ENCODE peak calls at places on chromosomes 2 and 18, in ten cellular contexts. One of them, this sample, is unnamed.

GRCh38 chr2:12119841-12120240 is 373.4 kb downstream of the LPIN1 start:
- DNase-seq in activated T-cell treated with anti-CD3 and anti-CD28 coated beads for 24 hours: no peak
- DNase-seq in SHP77: no peak
- DNase-seq in glutamatergic neuron: no peak
- DNase-seq in mammary epithelial cell: no peak
- DNase-seq in endothelial cell: no peak
- DNase-seq in hypothalamus: no peak
- DNase-seq in cardiac muscle cell: peak
- DNase-seq in H54: no peak
- DNase-seq in stimulated activated CD8-positive, alpha-beta memory T cell treated with anti-CD3 and anti-CD28 coated beads, Interleukin-7, amount 100 ng/mL, for 24 hours: no peak
- DNase-seq in this sample: no peak

GRCh38 chr2:61660511-61661388 is 122.6 kb upstream of the XPO1 start:
- DNase-seq in activated T-cell treated with anti-CD3 and anti-CD28 coated beads for 24 hours: no peak
- DNase-seq in SHP77: no peak
- DNase-seq in glutamatergic neuron: no peak
- DNase-seq in mammary epithelial cell: no peak
- DNase-seq in endothelial cell: no peak
- DNase-seq in hypothalamus: peak
- DNase-seq in cardiac muscle cell: peak
- DNase-seq in H54: no peak
- DNase-seq in stimulated activated CD8-positive, alpha-beta memory T cell treated with anti-CD3 and anti-CD28 coated beads, Interleukin-7, amount 100 ng/mL, for 24 hours: no peak
- DNase-seq in this sample: no peak

GRCh38 chr2:109695290-109695689 is 81.1 kb downstream of the SOWAHC start:
- DNase-seq in activated T-cell treated with anti-CD3 and anti-CD28 coated beads for 24 hours: no peak
- DNase-seq in SHP77: no peak
- DNase-seq in glutamatergic neuron: no peak
- DNase-seq in mammary epithelial cell: no peak
- DNase-seq in endothelial cell: no peak
- DNase-seq in hypothalamus: no peak
- DNase-seq in cardiac muscle cell: no peak
- DNase-seq in H54: no peak
- DNase-seq in stimulated activated CD8-positive, alpha-beta memory T cell treated with anti-CD3 and anti-CD28 coated beads, Interleukin-7, amount 100 ng/mL, for 24 hours: no peak
- DNase-seq in this sample: no peak

GRCh38 chr2:141557329-141558098 is 573.3 kb downstream of the LRP1B start:
- DNase-seq in activated T-cell treated with anti-CD3 and anti-CD28 coated beads for 24 hours: no peak
- DNase-seq in SHP77: no peak
- DNase-seq in glutamatergic neuron: no peak
- DNase-seq in mammary epithelial cell: peak
- DNase-seq in endothelial cell: no peak
- DNase-seq in hypothalamus: no peak
- DNase-seq in cardiac muscle cell: peak
- DNase-seq in H54: peak
- DNase-seq in stimulated activated CD8-positive, alpha-beta memory T cell treated with anti-CD3 and anti-CD28 coated beads, Interleukin-7, amount 100 ng/mL, for 24 hours: no peak
- DNase-seq in this sample: no peak

GRCh38 chr18:39494211-39494896 is 1928.8 kb upstream of the CELF4 start:
- DNase-seq in activated T-cell treated with anti-CD3 and anti-CD28 coated beads for 24 hours: no peak
- DNase-seq in SHP77: no peak
- DNase-seq in glutamatergic neuron: no peak
- DNase-seq in mammary epithelial cell: no peak
- DNase-seq in endothelial cell: no peak
- DNase-seq in hypothalamus: no peak
- DNase-seq in cardiac muscle cell: no peak
- DNase-seq in H54: no peak
- DNase-seq in stimulated activated CD8-positive, alpha-beta memory T cell treated with anti-CD3 and anti-CD28 coated beads, Interleukin-7, amount 100 ng/mL, for 24 hours: no peak
- DNase-seq in this sample: no peak

GRCh38 chr2:95381212-95382127 is 21.0 kb upstream of the FAHD2A start:
- DNase-seq in activated T-cell treated with anti-CD3 and anti-CD28 coated beads for 24 hours: no peak
- DNase-seq in SHP77: no peak
- DNase-seq in glutamatergic neuron: no peak
- DNase-seq in mammary epithelial cell: no peak
- DNase-seq in endothelial cell: no peak
- DNase-seq in hypothalamus: no peak
- DNase-seq in cardiac muscle cell: no peak
- DNase-seq in H54: no peak
- DNase-seq in stimulated activated CD8-positive, alpha-beta memory T cell treated with anti-CD3 and anti-CD28 coated beads, Interleukin-7, amount 100 ng/mL, for 24 hours: no peak
- DNase-seq in this sample: no peak

GRCh38 chr2:216692636-216693413 is 2.5 kb downstream of the IGFBP5 start:
- DNase-seq in activated T-cell treated with anti-CD3 and anti-CD28 coated beads for 24 hours: peak
- DNase-seq in SHP77: peak
- DNase-seq in glutamatergic neuron: peak
- DNase-seq in mammary epithelial cell: peak
- DNase-seq in endothelial cell: peak
- DNase-seq in hypothalamus: peak
- DNase-seq in cardiac muscle cell: peak
- DNase-seq in H54: peak
- DNase-seq in stimulated activated CD8-positive, alpha-beta memory T cell treated with anti-CD3 and anti-CD28 coated beads, Interleukin-7, amount 100 ng/mL, for 24 hours: peak
- DNase-seq in this sample: peak

GRCh38 chr2:12737226-12738111 is 20.7 kb downstream of the TRIB2 start:
- DNase-seq in activated T-cell treated with anti-CD3 and anti-CD28 coated beads for 24 hours: no peak
- DNase-seq in SHP77: no peak
- DNase-seq in glutamatergic neuron: no peak
- DNase-seq in mammary epithelial cell: no peak
- DNase-seq in endothelial cell: no peak
- DNase-seq in hypothalamus: no peak
- DNase-seq in cardiac muscle cell: no peak
- DNase-seq in H54: no peak
- DNase-seq in stimulated activated CD8-positive, alpha-beta memory T cell treated with anti-CD3 and anti-CD28 coated beads, Interleukin-7, amount 100 ng/mL, for 24 hours: no peak
- DNase-seq in this sample: no peak

GRCh38 chr2:178891959-178892485 is 84.8 kb upstream of the TTN start:
- DNase-seq in activated T-cell treated with anti-CD3 and anti-CD28 coated beads for 24 hours: no peak
- DNase-seq in SHP77: no peak
- DNase-seq in glutamatergic neuron: no peak
- DNase-seq in mammary epithelial cell: no peak
- DNase-seq in endothelial cell: no peak
- DNase-seq in hypothalamus: no peak
- DNase-seq in cardiac muscle cell: no peak
- DNase-seq in H54: no peak
- DNase-seq in stimulated activated CD8-positive, alpha-beta memory T cell treated with anti-CD3 and anti-CD28 coated beads, Interleukin-7, amount 100 ng/mL, for 24 hours: no peak
- DNase-seq in this sample: no peak

GRCh38 chr18:3012306-3012919 is 531 bp downstream of the LPIN2 start:
- DNase-seq in activated T-cell treated with anti-CD3 and anti-CD28 coated beads for 24 hours: peak
- DNase-seq in SHP77: peak
- DNase-seq in glutamatergic neuron: peak
- DNase-seq in mammary epithelial cell: no peak
- DNase-seq in endothelial cell: peak
- DNase-seq in hypothalamus: peak
- DNase-seq in cardiac muscle cell: peak
- DNase-seq in H54: peak
- DNase-seq in stimulated activated CD8-positive, alpha-beta memory T cell treated with anti-CD3 and anti-CD28 coated beads, Interleukin-7, amount 100 ng/mL, for 24 hours: peak
- DNase-seq in this sample: peak

GRCh38 chr18:14914771-14915170 is 166.8 kb downstream of the ANKRD30B start:
- DNase-seq in activated T-cell treated with anti-CD3 and anti-CD28 coated beads for 24 hours: no peak
- DNase-seq in SHP77: no peak
- DNase-seq in glutamatergic neuron: no peak
- DNase-seq in mammary epithelial cell: peak
- DNase-seq in endothelial cell: no peak
- DNase-seq in hypothalamus: no peak
- DNase-seq in cardiac muscle cell: no peak
- DNase-seq in H54: no peak
- DNase-seq in stimulated activated CD8-positive, alpha-beta memory T cell treated with anti-CD3 and anti-CD28 coated beads, Interleukin-7, amount 100 ng/mL, for 24 hours: no peak
- DNase-seq in this sample: no peak

GRCh38 chr2:241185961-241186360 is 2.5 kb upstream of the ANO7 start:
- DNase-seq in activated T-cell treated with anti-CD3 and anti-CD28 coated beads for 24 hours: no peak
- DNase-seq in SHP77: no peak
- DNase-seq in glutamatergic neuron: no peak
- DNase-seq in mammary epithelial cell: no peak
- DNase-seq in endothelial cell: no peak
- DNase-seq in hypothalamus: no peak
- DNase-seq in cardiac muscle cell: no peak
- DNase-seq in H54: no peak
- DNase-seq in stimulated activated CD8-positive, alpha-beta memory T cell treated with anti-CD3 and anti-CD28 coated beads, Interleukin-7, amount 100 ng/mL, for 24 hours: no peak
- DNase-seq in this sample: no peak

GRCh38 chr2:231181848-231182247 is 16.6 kb upstream of the ARMC9 start:
- DNase-seq in activated T-cell treated with anti-CD3 and anti-CD28 coated beads for 24 hours: no peak
- DNase-seq in SHP77: peak
- DNase-seq in glutamatergic neuron: no peak
- DNase-seq in mammary epithelial cell: peak
- DNase-seq in endothelial cell: no peak
- DNase-seq in hypothalamus: peak
- DNase-seq in cardiac muscle cell: peak
- DNase-seq in H54: peak
- DNase-seq in stimulated activated CD8-positive, alpha-beta memory T cell treated with anti-CD3 and anti-CD28 coated beads, Interleukin-7, amount 100 ng/mL, for 24 hours: no peak
- DNase-seq in this sample: no peak

GRCh38 chr2:16216555-16216938 is 276.2 kb downstream of the MYCN start:
- DNase-seq in activated T-cell treated with anti-CD3 and anti-CD28 coated beads for 24 hours: no peak
- DNase-seq in SHP77: no peak
- DNase-seq in glutamatergic neuron: no peak
- DNase-seq in mammary epithelial cell: no peak
- DNase-seq in endothelial cell: no peak
- DNase-seq in hypothalamus: no peak
- DNase-seq in cardiac muscle cell: no peak
- DNase-seq in H54: no peak
- DNase-seq in stimulated activated CD8-positive, alpha-beta memory T cell treated with anti-CD3 and anti-CD28 coated beads, Interleukin-7, amount 100 ng/mL, for 24 hours: no peak
- DNase-seq in this sample: no peak

GRCh38 chr2:120531863-120532600 is 186.1 kb downstream of the INHBB start:
- DNase-seq in activated T-cell treated with anti-CD3 and anti-CD28 coated beads for 24 hours: no peak
- DNase-seq in SHP77: no peak
- DNase-seq in glutamatergic neuron: no peak
- DNase-seq in mammary epithelial cell: no peak
- DNase-seq in endothelial cell: no peak
- DNase-seq in hypothalamus: no peak
- DNase-seq in cardiac muscle cell: peak
- DNase-seq in H54: no peak
- DNase-seq in stimulated activated CD8-positive, alpha-beta memory T cell treated with anti-CD3 and anti-CD28 coated beads, Interleukin-7, amount 100 ng/mL, for 24 hours: no peak
- DNase-seq in this sample: peak

GRCh38 chr2:161204846-161205245 is 44.6 kb downstream of the TANK start:
- DNase-seq in activated T-cell treated with anti-CD3 and anti-CD28 coated beads for 24 hours: no peak
- DNase-seq in SHP77: no peak
- DNase-seq in glutamatergic neuron: no peak
- DNase-seq in mammary epithelial cell: no peak
- DNase-seq in endothelial cell: no peak
- DNase-seq in hypothalamus: no peak
- DNase-seq in cardiac muscle cell: no peak
- DNase-seq in H54: no peak
- DNase-seq in stimulated activated CD8-positive, alpha-beta memory T cell treated with anti-CD3 and anti-CD28 coated beads, Interleukin-7, amount 100 ng/mL, for 24 hours: no peak
- DNase-seq in this sample: no peak

GRCh38 chr2:61179701-61180639 is 18.0 kb downstream of the C2orf74 start:
- DNase-seq in activated T-cell treated with anti-CD3 and anti-CD28 coated beads for 24 hours: no peak
- DNase-seq in SHP77: no peak
- DNase-seq in glutamatergic neuron: no peak
- DNase-seq in mammary epithelial cell: peak
- DNase-seq in endothelial cell: no peak
- DNase-seq in hypothalamus: peak
- DNase-seq in cardiac muscle cell: peak
- DNase-seq in H54: no peak
- DNase-seq in stimulated activated CD8-positive, alpha-beta memory T cell treated with anti-CD3 and anti-CD28 coated beads, Interleukin-7, amount 100 ng/mL, for 24 hours: no peak
- DNase-seq in this sample: no peak

GRCh38 chr18:49849331-49850217 is 36.2 kb upstream of the ACAA2 start:
- DNase-seq in activated T-cell treated with anti-CD3 and anti-CD28 coated beads for 24 hours: no peak
- DNase-seq in SHP77: peak
- DNase-seq in glutamatergic neuron: no peak
- DNase-seq in mammary epithelial cell: peak
- DNase-seq in endothelial cell: no peak
- DNase-seq in hypothalamus: no peak
- DNase-seq in cardiac muscle cell: peak
- DNase-seq in H54: peak
- DNase-seq in stimulated activated CD8-positive, alpha-beta memory T cell treated with anti-CD3 and anti-CD28 coated beads, Interleukin-7, amount 100 ng/mL, for 24 hours: no peak
- DNase-seq in this sample: peak

GRCh38 chr2:177242136-177242987 is 22.2 kb downstream of the NFE2L2 start:
- DNase-seq in activated T-cell treated with anti-CD3 and anti-CD28 coated beads for 24 hours: no peak
- DNase-seq in SHP77: no peak
- DNase-seq in glutamatergic neuron: no peak
- DNase-seq in mammary epithelial cell: peak
- DNase-seq in endothelial cell: no peak
- DNase-seq in hypothalamus: no peak
- DNase-seq in cardiac muscle cell: peak
- DNase-seq in H54: peak
- DNase-seq in stimulated activated CD8-positive, alpha-beta memory T cell treated with anti-CD3 and anti-CD28 coated beads, Interleukin-7, amount 100 ng/mL, for 24 hours: no peak
- DNase-seq in this sample: no peak

GRCh38 chr2:239258248-239258647 is 142.6 kb downstream of the HDAC4 start:
- DNase-seq in activated T-cell treated with anti-CD3 and anti-CD28 coated beads for 24 hours: no peak
- DNase-seq in SHP77: no peak
- DNase-seq in glutamatergic neuron: no peak
- DNase-seq in mammary epithelial cell: no peak
- DNase-seq in endothelial cell: no peak
- DNase-seq in hypothalamus: no peak
- DNase-seq in cardiac muscle cell: no peak
- DNase-seq in H54: no peak
- DNase-seq in stimulated activated CD8-positive, alpha-beta memory T cell treated with anti-CD3 and anti-CD28 coated beads, Interleukin-7, amount 100 ng/mL, for 24 hours: no peak
- DNase-seq in this sample: no peak

GRCh38 chr2:213007290-213007838 is 144.0 kb downstream of the IKZF2 start:
- DNase-seq in activated T-cell treated with anti-CD3 and anti-CD28 coated beads for 24 hours: no peak
- DNase-seq in SHP77: no peak
- DNase-seq in glutamatergic neuron: no peak
- DNase-seq in mammary epithelial cell: no peak
- DNase-seq in endothelial cell: no peak
- DNase-seq in hypothalamus: no peak
- DNase-seq in cardiac muscle cell: no peak
- DNase-seq in H54: no peak
- DNase-seq in stimulated activated CD8-positive, alpha-beta memory T cell treated with anti-CD3 and anti-CD28 coated beads, Interleukin-7, amount 100 ng/mL, for 24 hours: no peak
- DNase-seq in this sample: no peak

GRCh38 chr18:75408554-75409506 is 18.7 kb downstream of the SMIM21 start:
- DNase-seq in activated T-cell treated with anti-CD3 and anti-CD28 coated beads for 24 hours: peak
- DNase-seq in SHP77: peak
- DNase-seq in glutamatergic neuron: no peak
- DNase-seq in mammary epithelial cell: peak
- DNase-seq in endothelial cell: no peak
- DNase-seq in hypothalamus: no peak
- DNase-seq in cardiac muscle cell: peak
- DNase-seq in H54: peak
- DNase-seq in stimulated activated CD8-positive, alpha-beta memory T cell treated with anti-CD3 and anti-CD28 coated beads, Interleukin-7, amount 100 ng/mL, for 24 hours: peak
- DNase-seq in this sample: no peak

GRCh38 chr2:237456200-237456731 is 30.8 kb upstream of the MLPH start:
- DNase-seq in activated T-cell treated with anti-CD3 and anti-CD28 coated beads for 24 hours: no peak
- DNase-seq in SHP77: peak
- DNase-seq in glutamatergic neuron: no peak
- DNase-seq in mammary epithelial cell: no peak
- DNase-seq in endothelial cell: no peak
- DNase-seq in hypothalamus: no peak
- DNase-seq in cardiac muscle cell: peak
- DNase-seq in H54: peak
- DNase-seq in stimulated activated CD8-positive, alpha-beta memory T cell treated with anti-CD3 and anti-CD28 coated beads, Interleukin-7, amount 100 ng/mL, for 24 hours: no peak
- DNase-seq in this sample: no peak